ENCODE peak calls at places on chromosomes 11 and 22, in four cellular contexts. C is nephron progenitor cell, W is NCI-H1930, H is HT-29. U is an unnamed sample.

GRCh38 chr11:133712235-133712634 is 133.1 kb downstream of the SPATA19 start:
- DNase-seq in C (no peak), W (no peak), H (no peak), U (no peak)

GRCh38 chr11:43852057-43852636 is 28.5 kb upstream of the ALKBH3 start:
- DNase-seq in C (peak), W (peak), H (peak), U (peak)

GRCh38 chr22:44338183-44338812 is 25.5 kb upstream of the SHISAL1 start:
- DNase-seq in C (no peak), W (no peak), H (no peak), U (no peak)

GRCh38 chr11:67731583-67731982 is 57.2 kb upstream of the ALDH3B2 start:
- DNase-seq in C (no peak), W (no peak), H (no peak), U (no peak)

GRCh38 chr22:45007247-45007945 is 2.4 kb downstream of the PHF21B start:
- DNase-seq in C (peak), W (no peak), H (no peak), U (no peak)

GRCh38 chr22:39543095-39543494 is 10.5 kb upstream of the RPS19BP1 start:
- DNase-seq in C (peak), W (peak), H (no peak), U (no peak)

GRCh38 chr22:41415554-41415953 is 31.0 kb downstream of the TOB2 start:
- DNase-seq in C (no peak), W (no peak), H (no peak), U (no peak)

GRCh38 chr11:45983471-45983845 is 61.0 kb downstream of the LARGE2 start:
- DNase-seq in C (no peak), W (no peak), H (no peak), U (no peak)

GRCh38 chr11:77345621-77346020 is 44.1 kb upstream of the GDPD4 start:
- DNase-seq in C (no peak), W (no peak), H (no peak), U (no peak)

GRCh38 chr11:11977206-11977938 is 31.1 kb downstream of the DKK3 start:
- DNase-seq in C (no peak), W (no peak), H (peak), U (no peak)

GRCh38 chr11:70050243-70050642 is 27.9 kb upstream of the ANO1 start:
- DNase-seq in C (no peak), W (no peak), H (no peak), U (no peak)

GRCh38 chr11:72569966-72570892 is 104.0 kb downstream of the PDE2A start:
- DNase-seq in C (no peak), W (no peak), H (no peak), U (no peak)

GRCh38 chr11:2273771-2274170 is 3.4 kb upstream of the ASCL2 start:
- DNase-seq in C (no peak), W (no peak), H (no peak), U (no peak)